ENCODE peak calls at places on chromosomes 13 and 19, in four cellular contexts. F, X, J and L are unnamed samples.

GRCh38 chr13:22372261-22372660 is 701.4 kb downstream of the FGF9 start:
- DNase-seq in F (no peak), X (no peak), J (no peak), L (no peak)

GRCh38 chr19:2288010-2288742 is 6.2 kb upstream of the PEAK3 start:
- DNase-seq in F (no peak), X (no peak), J (no peak), L (no peak)

GRCh38 chr13:109790951-109791605 is 4.7 kb upstream of the IRS2 start:
- DNase-seq in F (no peak), X (no peak), J (peak), L (no peak)

GRCh38 chr13:37361608-37362007 is 237.0 kb downstream of the POSTN start:
- DNase-seq in F (no peak), X (no peak), J (no peak), L (no peak)

GRCh38 chr19:44943801-44944249 is 1.8 kb downstream of the APOC4 start:
- DNase-seq in F (no peak), X (no peak), J (peak), L (no peak)

GRCh38 chr19:58346961-58347929 is 6.0 kb downstream of the A1BG start:
- DNase-seq in F (no peak), X (peak), J (peak), L (no peak)

GRCh38 chr19:4378886-4379285 is 21.5 kb downstream of the SH3GL1 start:
- DNase-seq in F (no peak), X (no peak), J (no peak), L (no peak)

GRCh38 chr19:2617393-2618165 is 84.9 kb downstream of the GNG7 start:
- DNase-seq in F (no peak), X (no peak), J (no peak), L (no peak)

GRCh38 chr13:113553541-113554332 is 30.8 kb upstream of the TFDP1 start:
- DNase-seq in F (no peak), X (no peak), J (no peak), L (no peak)

GRCh38 chr13:106573855-106574254 is 5.9 kb upstream of the ARGLU1 start:
- DNase-seq in F (no peak), X (no peak), J (peak), L (no peak)

GRCh38 chr19:18531485-18531884 is 9.6 kb upstream of the ELL start:
- DNase-seq in F (no peak), X (no peak), J (no peak), L (no peak)

GRCh38 chr19:18532208-18532890 is 10.5 kb upstream of the ELL start:
- DNase-seq in F (no peak), X (no peak), J (no peak), L (no peak)

GRCh38 chr19:18536475-18536874 is 6.9 kb downstream of the FKBP8 start:
- DNase-seq in F (no peak), X (no peak), J (no peak), L (no peak)

GRCh38 chr19:18529782-18530181 is 7.9 kb upstream of the ELL start:
- DNase-seq in F (no peak), X (no peak), J (peak), L (no peak)

DNA sequence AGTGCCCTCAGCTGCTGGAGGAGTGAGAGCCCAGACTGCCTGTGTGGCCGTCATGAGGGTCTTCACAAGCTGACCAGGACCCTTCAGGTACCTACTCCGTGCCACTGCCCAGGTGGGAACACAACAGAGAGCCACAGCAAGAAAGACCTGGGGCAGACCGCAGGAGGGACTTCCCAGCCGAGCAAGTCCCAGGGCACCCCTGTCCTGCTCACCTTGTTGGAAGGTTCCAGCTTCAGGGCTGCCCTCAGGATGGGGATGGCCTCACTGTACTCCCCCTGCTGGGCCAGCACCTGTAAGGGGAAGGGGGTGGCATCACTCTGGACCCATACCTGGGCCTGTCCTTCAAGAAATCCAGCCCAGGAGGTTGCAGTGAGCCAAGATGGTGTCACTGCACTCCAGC is 10.3 kb downstream of the FKBP8 start:
- DNase-seq in F (no peak), X (no peak), J (no peak), L (no peak)
- TF ChIP-seq CTCF in F (no peak), X (no peak), J (no peak), L (no peak)

DNA sequence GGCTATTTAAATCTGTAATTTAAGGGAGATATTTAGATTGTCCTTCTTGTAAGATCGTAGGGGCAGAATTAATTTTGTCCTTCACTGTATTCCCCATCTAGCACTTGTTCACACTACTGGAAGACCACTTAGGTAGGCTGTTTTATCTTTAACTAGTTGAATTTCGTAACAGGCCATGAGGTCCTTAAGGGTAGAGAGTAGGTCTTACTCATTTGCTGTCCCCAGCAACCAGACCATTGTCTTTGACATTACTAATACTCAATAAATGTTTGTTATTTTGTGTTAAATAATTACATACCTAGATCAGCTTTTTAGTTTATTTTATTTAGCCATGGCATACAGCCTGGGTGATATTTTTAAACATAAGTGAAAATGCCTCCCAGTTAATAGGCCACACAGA is 177.1 kb downstream of the PCCA start:
- DNase-seq in F (no peak), X (no peak), J (no peak), L (no peak)
- TF ChIP-seq CTCF in F (no peak), X (no peak), J (no peak), L (no peak)

GRCh38 chr19:19661141-19661674 is 2.3 kb downstream of the ATP13A1 start:
- DNase-seq in F (no peak), X (no peak), J (no peak), L (no peak)

GRCh38 chr19:19662866-19663291 is 597 bp downstream of the ATP13A1 start:
- DNase-seq in F (no peak), X (no peak), J (peak), L (no peak)

GRCh38 chr19:19662344-19662743 is 1.1 kb downstream of the ATP13A1 start:
- DNase-seq in F (no peak), X (no peak), J (no peak), L (no peak)

GRCh38 chr19:19661675-19662251 is 1.7 kb downstream of the ATP13A1 start:
- DNase-seq in F (no peak), X (no peak), J (peak), L (no peak)

DNA sequence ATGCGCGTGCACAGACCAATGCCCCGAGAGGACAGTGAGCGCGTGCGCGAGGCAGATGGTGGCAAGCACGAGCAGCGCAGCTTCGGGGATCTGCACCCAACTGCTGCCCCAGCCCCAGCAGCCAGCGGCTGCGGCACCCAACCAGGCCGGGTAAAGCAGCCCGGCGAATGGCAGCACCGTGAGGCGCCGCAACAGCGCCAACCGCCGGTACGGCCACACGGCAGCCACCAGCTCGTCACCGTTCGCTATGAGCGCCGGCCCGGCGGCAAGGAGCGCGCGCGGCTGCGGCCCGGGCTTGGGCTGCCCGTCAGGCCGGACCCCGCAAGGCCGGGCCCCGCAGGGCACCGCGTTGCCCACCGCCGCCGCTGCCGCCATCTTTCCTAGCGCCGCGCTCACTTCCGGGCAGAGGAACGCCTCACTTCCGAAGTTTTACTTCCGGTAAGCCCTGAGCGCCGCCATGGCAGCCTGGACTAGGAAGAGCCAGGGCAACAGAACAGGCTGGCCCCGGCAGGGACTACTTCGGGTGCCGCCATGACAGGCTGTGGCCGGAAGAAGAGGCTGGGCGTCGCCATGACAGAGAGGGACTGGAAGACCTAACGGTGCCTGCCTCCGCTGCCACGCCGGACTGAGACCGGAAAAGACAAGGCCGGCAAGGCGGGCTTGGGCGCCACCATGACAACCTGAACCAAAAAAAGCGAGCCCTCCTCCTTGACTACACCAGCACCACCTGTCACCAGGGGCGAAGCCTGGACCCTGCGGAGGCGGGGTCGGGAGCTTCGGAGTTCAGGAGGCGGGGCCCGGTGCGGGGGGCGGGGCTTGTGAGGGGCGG is at the start of gene ATP13A1:
- DNase-seq in F (peak), X (peak), J (peak), L (peak)
- TF ChIP-seq CTCF in F (no peak), X (no peak), J (peak), L (peak)

DNA sequence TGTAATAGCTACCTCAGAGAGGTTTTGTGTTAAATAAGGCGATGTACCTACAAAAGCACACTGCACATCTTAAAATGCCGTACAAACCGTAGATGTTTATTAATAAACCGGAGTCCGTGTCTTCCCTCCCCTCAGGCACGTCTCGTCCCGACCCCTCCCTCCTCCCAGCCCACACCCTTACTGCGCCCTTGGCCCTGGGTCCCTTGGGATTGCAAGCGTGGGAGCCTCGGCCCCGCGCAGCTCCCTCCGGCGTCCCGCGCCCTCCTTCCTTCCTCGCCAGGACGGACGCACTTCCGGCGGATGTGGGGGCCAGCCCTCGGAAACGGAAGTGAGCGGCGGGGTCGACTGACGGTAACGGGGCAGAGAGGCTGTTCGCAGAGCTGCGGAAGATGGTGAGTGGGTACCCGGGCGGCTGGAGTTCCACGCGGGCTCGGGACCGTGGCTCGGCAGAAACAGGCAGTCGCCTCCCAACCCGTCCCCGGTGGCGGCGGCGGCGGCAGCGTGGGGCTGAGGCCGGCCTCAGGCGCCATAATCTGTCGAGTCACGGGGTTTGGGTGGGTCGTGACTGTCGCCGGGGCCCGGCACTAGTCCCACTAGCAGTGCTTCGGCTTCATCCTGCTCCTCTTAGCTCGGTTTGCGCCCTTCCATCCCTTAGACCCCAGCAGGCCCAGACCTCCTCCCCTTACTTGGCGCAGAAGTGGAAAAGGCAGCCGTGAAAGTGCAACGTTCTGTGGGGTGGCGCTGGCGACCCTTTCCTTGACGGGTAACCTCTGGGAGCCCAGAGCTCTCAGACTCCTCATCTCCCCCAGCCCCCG is at the start of gene POMP:
- DNase-seq in F (peak), X (peak), J (peak), L (peak)
- TF ChIP-seq CTCF in F (peak), X (no peak), J (no peak), L (no peak)

GRCh38 chr13:99359493-99359892 is 52.3 kb upstream of the GPR183 start:
- DNase-seq in F (no peak), X (no peak), J (no peak), L (no peak)

GRCh38 chr13:99355267-99356215 is 48.3 kb upstream of the GPR183 start:
- DNase-seq in F (no peak), X (no peak), J (no peak), L (no peak)

GRCh38 chr13:99356216-99357089 is 49.3 kb upstream of the GPR183 start:
- DNase-seq in F (peak), X (peak), J (no peak), L (no peak)

GRCh38 chr13:99357149-99357596 is 50.0 kb upstream of the GPR183 start:
- DNase-seq in F (peak), X (peak), J (peak), L (peak)

GRCh38 chr13:99357920-99358319 is 50.7 kb upstream of the GPR183 start:
- DNase-seq in F (no peak), X (no peak), J (no peak), L (no peak)
- TF ChIP-seq CTCF in F (no peak), X (no peak), J (no peak), L (no peak)

DNA sequence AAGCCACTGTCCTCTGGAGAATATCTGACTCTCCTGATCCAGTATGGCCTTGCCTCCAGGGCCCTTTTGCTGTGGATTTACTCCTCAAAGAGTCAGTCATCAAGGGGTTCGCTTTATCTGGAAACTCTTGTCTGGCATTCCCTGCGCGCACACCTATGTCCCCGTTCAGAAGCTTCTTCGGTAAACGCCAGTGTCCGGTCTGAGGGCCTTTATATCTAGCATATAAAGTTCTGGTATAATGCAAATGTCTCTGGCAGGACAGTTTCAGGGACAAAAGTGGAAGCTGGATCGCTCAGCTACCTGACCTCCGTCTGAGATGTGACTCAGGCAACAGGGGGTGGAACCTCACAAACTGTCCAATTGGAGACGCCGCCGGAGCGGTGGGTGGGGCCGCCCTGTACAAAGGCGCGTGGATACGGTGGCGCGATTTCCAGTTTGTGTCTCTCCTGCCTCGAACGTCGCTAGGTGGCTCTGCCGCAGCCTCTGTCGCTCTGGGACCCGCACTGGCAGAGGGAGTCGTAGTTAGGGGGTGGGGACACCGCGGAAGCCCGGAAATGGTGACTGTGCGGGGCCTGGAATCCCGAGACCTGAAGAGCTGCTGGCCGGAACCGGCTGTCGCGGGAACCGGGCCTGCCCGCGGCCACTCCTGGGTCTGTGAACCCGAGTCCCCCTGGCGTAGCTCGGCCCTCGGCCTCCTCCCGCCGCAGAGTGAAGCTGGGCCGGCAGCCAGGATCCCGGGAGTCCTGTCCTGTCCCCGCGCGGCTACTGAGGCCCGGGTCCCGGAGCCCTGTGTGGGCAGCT is 10.6 kb upstream of the ZNF709 start:
- DNase-seq in F (peak), X (peak), J (peak), L (peak)
- TF ChIP-seq CTCF in F (peak), X (peak), J (peak), L (peak)

DNA sequence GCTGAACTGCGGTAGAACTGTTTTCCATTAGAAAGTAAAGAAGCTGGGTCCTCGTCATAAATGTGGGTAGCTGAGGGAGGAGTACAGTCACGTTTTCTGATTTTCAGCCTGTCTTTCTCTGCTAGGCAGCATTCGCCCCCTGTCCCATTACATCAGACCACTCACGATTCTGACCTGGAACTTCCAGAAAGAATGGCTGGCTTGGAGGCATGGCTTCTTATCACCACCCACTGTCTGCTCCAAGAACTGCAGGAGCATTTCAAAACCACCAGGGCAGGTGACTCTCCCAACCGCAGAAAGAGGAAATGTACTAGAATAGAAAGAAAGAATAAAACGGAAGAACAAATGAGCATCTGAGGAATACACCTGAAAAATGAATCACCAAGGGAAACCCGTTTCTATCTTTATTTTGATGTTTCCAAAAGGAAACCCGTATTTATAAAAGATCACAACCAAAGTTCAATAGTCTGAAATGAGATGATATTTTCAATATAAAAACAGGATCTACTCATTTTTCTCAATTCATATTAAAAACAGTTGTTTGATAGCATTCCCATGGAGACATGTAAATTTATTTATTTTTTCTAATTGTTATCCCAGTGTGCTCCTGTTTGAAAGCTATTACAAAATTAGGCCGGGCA is 22.1 kb upstream of the POMP start:
- DNase-seq in F (peak), X (peak), J (peak), L (no peak)
- TF ChIP-seq CTCF in F (peak), X (peak), J (peak), L (peak)

GRCh38 chr13:41032646-41033396 is 13.7 kb upstream of the ELF1 start:
- DNase-seq in F (no peak), X (no peak), J (no peak), L (no peak)
- TF ChIP-seq CTCF in F (no peak), X (no peak), J (no peak), L (no peak)